ENCODE peak calls at places on chromosomes 6 and 20, in six cellular contexts. U is Peyer's patch, J is hypothalamus, N is posterior cingulate gyrus, B is globus pallidus, T is kidney tubule cell. I is an unnamed sample.
A peak's percentile ranks its signal among the peaks of the same experiment; 100 is the strongest.

GRCh38 chr6:132515386-132515785 is 2.5 kb upstream of the STX7 start:
- DNase-seq in U (no peak), J (no peak), N (no peak), B (no peak), T (no peak), I (no peak)

GRCh38 chr6:100512203-100512862 is 47.6 kb upstream of the SIM1 start:
- DNase-seq in U (no peak), J (no peak), N (no peak), B (no peak), T (peak; percentile 41), I (no peak)

GRCh38 chr20:10653593-10654288 is 20.1 kb downstream of the JAG1 start:
- DNase-seq in U (no peak), J (no peak), N (no peak), B (no peak), T (peak; percentile 75), I (peak; percentile 60)

GRCh38 chr20:1945134-1945618 is 48.7 kb downstream of the PDYN start:
- DNase-seq in U (no peak), J (no peak), N (peak; percentile 30), B (peak; percentile 73), T (no peak), I (peak; percentile 68)

GRCh38 chr20:48198951-48199431 is 413.7 kb upstream of the SULF2 start:
- DNase-seq in U (no peak), J (no peak), N (no peak), B (no peak), T (peak; percentile 32), I (no peak)

GRCh38 chr6:95768539-95768938 is 191.2 kb downstream of the MANEA start:
- DNase-seq in U (no peak), J (no peak), N (no peak), B (no peak), T (no peak), I (no peak)

GRCh38 chr6:32603888-32604287 is 14.2 kb upstream of the HLA-DRB1 start:
- DNase-seq in U (no peak), J (no peak), N (no peak), B (no peak), T (no peak), I (no peak)

GRCh38 chr6:48151142-48151541 is 40.1 kb upstream of the PTCHD4 start:
- DNase-seq in U (no peak), J (no peak), N (no peak), B (no peak), T (peak; percentile 82), I (no peak)

GRCh38 chr6:127051571-127052260 is 66.8 kb upstream of the RSPO3 start:
- DNase-seq in U (no peak), J (no peak), N (no peak), B (no peak), T (peak; percentile 70), I (no peak)

GRCh38 chr6:44043036-44043478 is 84.2 kb downstream of the MRPL14 start:
- DNase-seq in U (no peak), J (no peak), N (no peak), B (no peak), T (peak; percentile 93), I (no peak)

GRCh38 chr20:45088247-45088646 is 12.7 kb downstream of the KCNS1 start:
- DNase-seq in U (no peak), J (no peak), N (no peak), B (no peak), T (peak; percentile 88), I (no peak)

GRCh38 chr20:41355598-41356203 is 10.9 kb downstream of the EMILIN3 start:
- DNase-seq in U (no peak), J (no peak), N (no peak), B (no peak), T (no peak), I (no peak)

GRCh38 chr20:41017448-41018042 is 11.1 kb upstream of the TOP1 start:
- DNase-seq in U (no peak), J (no peak), N (no peak), B (no peak), T (no peak), I (no peak)

GRCh38 chr6:112909781-112910180 is 562.7 kb downstream of the RFPL4B start:
- DNase-seq in U (no peak), J (no peak), N (no peak), B (no peak), T (peak; percentile 47), I (no peak)

GRCh38 chr20:33304046-33304445 is 21.0 kb downstream of the BPIFB1 start:
- DNase-seq in U (no peak), J (no peak), N (no peak), B (no peak), T (no peak), I (no peak)

GRCh38 chr20:40251284-40251932 is 437.6 kb downstream of the MAFB start:
- DNase-seq in U (no peak), J (no peak), N (no peak), B (no peak), T (peak; percentile 50), I (no peak)

GRCh38 chr6:72424476-72424875 is 197.4 kb upstream of the KCNQ5 start:
- DNase-seq in U (no peak), J (no peak), N (no peak), B (peak; percentile 61), T (no peak), I (no peak)

GRCh38 chr6:95280690-95281273 is 296.6 kb upstream of the MANEA start:
- DNase-seq in U (no peak), J (no peak), N (no peak), B (peak; percentile 20), T (no peak), I (no peak)